ENCODE peak calls at places on chromosomes 11 and 22, in ten cellular contexts. R, C, K, Y, B, S, O, P, Q and I are unnamed samples. For H3K9me3 and H3K36me3, the result is how much of the 10 kb centered on the place peaks cover.

GRCh38 chr22:38766076-38766777 is 10.4 kb upstream of the SUN2 start:
- DNase-seq in O (peak), R (no peak), P (peak), K (no peak), S (peak), Q (peak), B (peak), C (peak), Y (peak), I (peak)

GRCh38 chr11:33895752-33896137 is 3.9 kb upstream of the LMO2 start:
- DNase-seq in C (no peak), R (no peak), B (peak), O (no peak), K (no peak), S (no peak), P (no peak), Q (no peak), Y (no peak), I (no peak)

GRCh38 chr22:35323305-35323704 is 23.6 kb downstream of the TOM1 start:
- DNase-seq in Y (no peak), Q (no peak), K (no peak), S (no peak), B (no peak), P (no peak), R (no peak), C (no peak), O (no peak), I (no peak)

GRCh38 chr11:69598147-69598546 is 42.8 kb upstream of the CCND1 start:
- DNase-seq in B (no peak), S (no peak), O (peak), K (no peak), C (peak), Y (peak), Q (no peak), R (no peak), P (no peak), I (no peak)

GRCh38 chr11:12989428-12990242 is 19.5 kb upstream of the RASSF10 start:
- DNase-seq in P (no peak), B (peak), Y (no peak), R (no peak), K (no peak), C (no peak), O (no peak), Q (no peak), S (no peak), I (no peak)

GRCh38 chr22:47166446-47167016 is 404.1 kb downstream of the TBC1D22A start:
- DNase-seq in O (no peak), R (no peak), Q (no peak), S (no peak), Y (no peak), B (no peak), K (no peak), P (peak), C (no peak), I (peak)

GRCh38 chr22:47836957-47837356 is 1074.5 kb downstream of the TBC1D22A start:
- DNase-seq in K (no peak), B (no peak), Q (no peak), Y (peak), O (peak), C (no peak), P (no peak), R (no peak), S (no peak), I (no peak)

GRCh38 chr11:119154178-119154577 is 5.3 kb downstream of the ABCG4 start:
- DNase-seq in Q (no peak), C (no peak), S (no peak), O (no peak), K (no peak), P (no peak), Y (no peak), R (no peak), B (no peak), I (no peak)

GRCh38 chr22:19853058-19853878 is 1.4 kb downstream of the GNB1L start:
- DNase-seq in Y (no peak), Q (no peak), P (peak), C (no peak), K (no peak), S (no peak), B (no peak), O (no peak), R (no peak), I (no peak)

GRCh38 chr11:121253951-121254350 is 38.6 kb upstream of the SC5D start:
- DNase-seq in R (no peak), Y (no peak), P (no peak), K (no peak), C (no peak), S (no peak), O (no peak), Q (no peak), B (no peak), I (no peak)

GRCh38 chr11:83441596-83441995 is 155.4 kb upstream of the CCDC90B start:
- DNase-seq in O (no peak), Q (no peak), B (no peak), C (no peak), R (no peak), P (no peak), K (no peak), S (no peak), Y (no peak), I (no peak)

GRCh38 chr22:41003041-41003440 is 51.9 kb downstream of the RBX1 start:
- DNase-seq in Y (peak), B (no peak), Q (no peak), K (no peak), O (no peak), P (no peak), R (no peak), S (no peak), C (no peak), I (peak)

GRCh38 chr11:3147626-3148025 is 17.5 kb downstream of the OSBPL5 start:
- DNase-seq in K (no peak), Y (no peak), B (no peak), Q (no peak), C (no peak), P (no peak), R (no peak), O (no peak), S (no peak), I (peak)

GRCh38 chr11:3148990-3149851 is 15.9 kb downstream of the OSBPL5 start:
- DNase-seq in R (no peak), C (no peak), S (no peak), Q (no peak), K (no peak), Y (no peak), B (no peak), O (no peak), P (no peak), I (peak)

GRCh38 chr11:3149852-3150188 is 15.3 kb downstream of the OSBPL5 start:
- DNase-seq in Y (no peak), Q (no peak), O (no peak), C (no peak), P (no peak), S (no peak), K (no peak), R (no peak), B (no peak), I (no peak)

GRCh38 chr11:3147257-3147619 is 17.9 kb downstream of the OSBPL5 start:
- DNase-seq in O (peak), Y (no peak), P (no peak), R (no peak), C (no peak), Q (no peak), B (no peak), S (peak), K (no peak), I (no peak)

GRCh38 chr11:3148255-3148989 is 16.7 kb downstream of the OSBPL5 start:
- DNase-seq in R (no peak), P (no peak), C (no peak), O (no peak), B (no peak), Q (no peak), K (no peak), Y (no peak), S (no peak), I (peak)
- H3K9me3 ChIP-seq in R (under half), P (under half), C (under half), O (under half), B (under half), Q (under half), K (under half), Y (under half), S (under half), I (under half)

GRCh38 chr11:56948991-56949390 is 39.7 kb upstream of the OR5AK2 start:
- DNase-seq in R (no peak), O (no peak), Y (no peak), B (no peak), C (no peak), P (no peak), S (no peak), K (no peak), Q (no peak), I (no peak)
- H3K36me3 ChIP-seq in R (under half), O (under half), Y (under half), B (under half), C (under half), P (under half), S (under half), K (under half), Q (under half), I (under half)

GRCh38 chr11:77353131-77353530 is 51.6 kb upstream of the GDPD4 start:
- DNase-seq in P (no peak), S (no peak), Y (no peak), C (no peak), Q (no peak), B (no peak), K (no peak), O (peak), R (no peak), I (no peak)
- H3K9me3 ChIP-seq in P (under half), S (under half), Y (under half), C (under half), Q (under half), B (under half), K (under half), O (under half), R (under half), I (under half)

GRCh38 chr22:45318558-45319318 is 9.0 kb downstream of the FAM118A start:
- DNase-seq in O (peak), Q (no peak), P (no peak), S (no peak), B (peak), Y (no peak), K (peak), C (peak), R (no peak), I (no peak)
- H3K36me3 ChIP-seq in O (under half), Q (under half), P (under half), S (under half), B (under half), Y (under half), K (under half), C (under half), R (under half), I (under half)